ENCODE peak calls at places on chromosomes 7 and 10, in six cellular contexts. T is stimulated activated CD8-positive, alpha-beta memory T cell treated with anti-CD3 and anti-CD28 coated beads, Interleukin-15, amount 100 ng/mL, for 1 hour; P is amniotic stem cell; X is left lobe of liver; D is OCI-LY7; W is hepatocyte. F is an unnamed sample.

GRCh38 chr10:51156913-51157312 is 82.6 kb downstream of the PRKG1 start:
- DNase-seq in T (no peak), D (no peak), P (no peak), W (no peak), X (no peak), F (no peak)

GRCh38 chr7:106542550-106543220 is 118.3 kb downstream of the CCDC71L start:
- DNase-seq in P (peak), X (peak), W (peak), D (peak), T (no peak), F (peak)

GRCh38 chr10:128604025-128604424 is 477.8 kb upstream of the MKI67 start:
- DNase-seq in T (no peak), D (no peak), W (no peak), X (no peak), P (no peak), F (no peak)

GRCh38 chr10:1149793-1150637 is 93.8 kb downstream of the WDR37 start:
- DNase-seq in T (no peak), X (no peak), P (no peak), D (no peak), W (peak), F (no peak)

GRCh38 chr10:116538461-116538860 is 7.3 kb upstream of the PNLIP start:
- DNase-seq in T (no peak), D (no peak), W (no peak), P (no peak), X (no peak), F (no peak)

GRCh38 chr7:157445956-157446295 is 109.1 kb downstream of the DNAJB6 start:
- DNase-seq in D (no peak), W (no peak), P (no peak), X (peak), T (no peak), F (no peak)

GRCh38 chr7:151814400-151814914 is 62.5 kb downstream of the PRKAG2 start:
- DNase-seq in P (no peak), T (no peak), D (no peak), W (no peak), X (no peak), F (peak)

GRCh38 chr10:78335691-78336401 is 302.2 kb downstream of the RPS24 start:
- DNase-seq in P (no peak), D (no peak), T (no peak), W (no peak), X (peak), F (no peak)

GRCh38 chr10:102678842-102679289 is 34.6 kb downstream of the TRIM8 start:
- DNase-seq in W (peak), D (peak), P (no peak), T (no peak), X (peak), F (peak)

GRCh38 chr10:77832243-77832642 is 94.3 kb downstream of the DLG5 start:
- DNase-seq in W (no peak), D (no peak), P (no peak), X (no peak), T (no peak), F (no peak)

GRCh38 chr7:79854621-79855020 is 280.0 kb upstream of the GNAI1 start:
- DNase-seq in W (no peak), D (no peak), P (no peak), T (no peak), X (no peak), F (no peak)

GRCh38 chr10:100129424-100129823 is 47.8 kb upstream of the CPN1 start:
- DNase-seq in T (no peak), P (no peak), W (no peak), X (no peak), D (no peak), F (no peak)

GRCh38 chr7:38524786-38525185 is 106.4 kb downstream of the AMPH start:
- DNase-seq in W (no peak), T (no peak), X (no peak), D (no peak), P (no peak), F (no peak)

GRCh38 chr7:66183700-66184099 is 21.4 kb upstream of the TPST1 start:
- DNase-seq in D (no peak), W (peak), T (no peak), P (peak), X (no peak), F (no peak)

F was measured in H7.